ENCODE peak calls at places on chromosomes 13 and 19, in eight cellular contexts. O is Caco-2; U is HCT116; G is cardiac muscle cell; H is uterus; C is bronchial epithelial cell; K is BJ; B is CD8-positive, alpha-beta T cell. D is an unnamed sample.

GRCh38 chr13:111043575-111043982 is 71.5 kb upstream of the ARHGEF7 start:
- DNase-seq in O (no peak), U (no peak), G (no peak), H (peak; percentile 31), C (no peak), K (no peak), B (no peak), D (no peak)

GRCh38 chr13:114107686-114108081 is 24.7 kb downstream of the RASA3 start:
- DNase-seq in O (no peak), U (no peak), G (no peak), H (peak; percentile 12), C (no peak), K (no peak), B (peak; percentile 5), D (peak; percentile 50)

GRCh38 chr13:32905063-32905863 is 111.0 kb upstream of the KL start:
- DNase-seq in O (no peak), U (no peak), G (no peak), H (no peak), C (peak; percentile 66), K (no peak), B (no peak), D (no peak)

GRCh38 chr19:4754248-4754647 is 30.6 kb upstream of the DPP9 start:
- DNase-seq in O (no peak), U (no peak), G (no peak), H (no peak), C (peak; percentile 2), K (no peak), B (no peak), D (no peak)

GRCh38 chr19:16540948-16541347 is 1.3 kb downstream of the CHERP start:
- DNase-seq in O (no peak), U (no peak), G (no peak), H (no peak), C (no peak), K (no peak), B (no peak), D (peak; percentile 1)

GRCh38 chr13:97798836-97799235 is 154.6 kb upstream of the IPO5 start:
- DNase-seq in O (no peak), U (no peak), G (no peak), H (no peak), C (no peak), K (peak; percentile 8), B (no peak), D (no peak)

GRCh38 chr13:51674276-51674675 is 90.0 kb downstream of the WDFY2 start:
- DNase-seq in O (peak; percentile 65), U (peak; percentile 12), G (no peak), H (no peak), C (peak; percentile 95), K (no peak), B (no peak), D (peak; percentile 73)

GRCh38 chr19:56142897-56143434 is 1.9 kb downstream of the ZNF444 start:
- DNase-seq in O (no peak), U (no peak), G (no peak), H (no peak), C (no peak), K (no peak), B (no peak), D (no peak)

GRCh38 chr13:39159393-39159792 is 121.1 kb downstream of the NHLRC3 start:
- DNase-seq in O (no peak), U (no peak), G (no peak), H (no peak), C (peak; percentile 25), K (no peak), B (no peak), D (no peak)

GRCh38 chr19:16899566-16900075 is 10.8 kb downstream of the F2RL3 start:
- DNase-seq in O (peak; percentile 29), U (peak; percentile 35), G (peak; percentile 62), H (no peak), C (peak; percentile 8), K (no peak), B (no peak), D (no peak)

GRCh38 chr13:77740097-77740496 is 42.6 kb downstream of the SLAIN1 start:
- DNase-seq in O (no peak), U (no peak), G (no peak), H (no peak), C (no peak), K (no peak), B (no peak), D (no peak)

GRCh38 chr13:44365008-44365407 is 8.6 kb upstream of the SERP2 start:
- DNase-seq in O (no peak), U (peak; percentile 21), G (no peak), H (no peak), C (peak; percentile 96), K (no peak), B (no peak), D (no peak)

GRCh38 chr13:26619321-26619720 is 61.8 kb downstream of the WASF3 start:
- DNase-seq in O (no peak), U (no peak), G (no peak), H (no peak), C (peak; percentile 49), K (peak; percentile 23), B (no peak), D (no peak)

GRCh38 chr19:40785526-40785925 is 7.5 kb downstream of the RAB4B start:
- DNase-seq in O (no peak), U (no peak), G (no peak), H (no peak), C (no peak), K (no peak), B (no peak), D (no peak)

GRCh38 chr13:111900390-111901180 is 166.4 kb upstream of the SOX1 start:
- DNase-seq in O (no peak), U (no peak), G (no peak), H (no peak), C (no peak), K (no peak), B (no peak), D (no peak)

GRCh38 chr19:28887920-28888618 is 324.9 kb downstream of the UQCRFS1 start:
- DNase-seq in O (no peak), U (no peak), G (peak; percentile 78), H (no peak), C (no peak), K (no peak), B (no peak), D (peak; percentile 88)

GRCh38 chr13:27339299-27339698 is 68.7 kb downstream of the RASL11A start:
- DNase-seq in O (peak; percentile 64), U (peak; percentile 78), G (peak; percentile 54), H (no peak), C (peak; percentile 56), K (no peak), B (peak; percentile 46), D (no peak)

GRCh38 chr13:113641426-113641825 is 16.6 kb downstream of the ATP4B start:
- DNase-seq in O (no peak), U (no peak), G (no peak), H (no peak), C (no peak), K (no peak), B (no peak), D (no peak)

GRCh38 chr13:107743523-107743922 is 471.8 kb downstream of the LIG4 start:
- DNase-seq in O (no peak), U (no peak), G (no peak), H (no peak), C (no peak), K (no peak), B (no peak), D (no peak)

GRCh38 chr13:40026741-40027140 is 371.3 kb downstream of the COG6 start:
- DNase-seq in O (no peak), U (no peak), G (no peak), H (no peak), C (no peak), K (no peak), B (no peak), D (no peak)

DNA sequence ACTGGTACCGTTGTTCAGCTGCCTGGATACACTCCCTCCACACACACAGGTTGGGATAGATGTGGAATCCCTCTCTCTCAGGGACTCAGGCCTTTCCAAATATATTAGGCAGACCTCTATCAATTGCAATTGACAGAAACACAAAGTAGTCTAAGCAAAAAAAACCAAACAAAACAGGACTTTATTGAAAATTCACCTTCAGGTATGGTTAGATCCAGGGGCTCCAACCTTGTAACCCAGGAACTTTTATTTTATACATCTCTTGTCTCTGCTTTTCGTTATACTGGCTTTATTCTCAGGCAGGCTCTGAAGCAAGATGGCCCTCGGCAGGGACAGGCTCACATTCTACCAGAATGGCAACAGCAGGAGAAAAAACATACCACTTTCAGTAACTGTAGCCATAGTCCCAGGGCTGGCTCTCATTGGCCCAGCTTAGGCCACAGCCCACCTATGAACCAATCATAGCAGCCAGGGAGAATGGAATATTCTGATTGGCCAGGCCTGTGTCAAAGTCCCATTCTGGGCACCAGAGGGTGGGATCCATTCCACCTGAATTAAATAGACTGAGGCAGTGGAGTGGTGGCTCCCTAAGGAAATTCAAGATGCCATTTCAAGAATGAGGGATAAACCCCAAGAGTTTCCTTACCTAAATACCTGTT is 13.1 kb upstream of the CEACAM19 start:
- DNase-seq in O (no peak), U (no peak), G (no peak), H (no peak), C (no peak), K (no peak), B (no peak), D (no peak)
- H3K36me3 ChIP-seq in O (peaks cover 33% of the 10 kb centered on the region), U (peaks cover 90% of the 10 kb centered on the region), G (peaks cover 34% of the 10 kb centered on the region), H (no peaks in the 10 kb centered on the region), C (peaks cover 40% of the 10 kb centered on the region), K (peaks cover 44% of the 10 kb centered on the region), B (no peaks in the 10 kb centered on the region), D (peaks cover 97% of the 10 kb centered on the region)

GRCh38 chr19:7625763-7626372 is 3.5 kb downstream of the XAB2 start:
- DNase-seq in O (no peak), U (no peak), G (no peak), H (no peak), C (no peak), K (no peak), B (no peak), D (no peak)
- H3K36me3 ChIP-seq in O (no peaks in the 10 kb centered on the region), U (peaks cover 30% of the 10 kb centered on the region), G (peaks cover 14% of the 10 kb centered on the region), H (no peaks in the 10 kb centered on the region), C (peaks cover 37% of the 10 kb centered on the region), K (peaks cover 20% of the 10 kb centered on the region), B (peaks cover 55% of the 10 kb centered on the region), D (peaks cover 66% of the 10 kb centered on the region)

DNA sequence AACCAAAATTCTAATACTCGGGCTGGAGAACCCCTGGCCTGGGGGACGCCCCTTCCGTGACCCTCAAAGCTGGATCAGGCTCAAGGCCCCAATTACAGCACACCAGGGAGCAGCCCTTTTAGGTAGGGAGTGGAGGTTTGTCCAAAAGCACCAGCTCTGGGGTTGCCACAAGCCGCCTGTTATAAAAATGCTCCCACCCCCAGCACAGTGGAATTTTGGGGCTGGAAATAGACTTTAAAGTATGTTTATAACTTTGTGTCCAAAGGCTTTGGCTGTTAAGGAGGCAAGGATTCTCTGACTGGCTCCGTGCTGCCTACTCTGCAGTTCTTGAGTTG is 564 bp upstream of the GMIP start:
- DNase-seq in O (no peak), U (no peak), G (no peak), H (no peak), C (no peak), K (no peak), B (no peak), D (no peak)
- H3K36me3 ChIP-seq in O (no peaks in the 10 kb centered on the region), U (peaks cover 22% of the 10 kb centered on the region), G (peaks cover 20% of the 10 kb centered on the region), H (no peaks in the 10 kb centered on the region), C (peaks cover 20% of the 10 kb centered on the region), K (peaks cover 22% of the 10 kb centered on the region), B (peaks cover 30% of the 10 kb centered on the region), D (no peaks in the 10 kb centered on the region)

DNA sequence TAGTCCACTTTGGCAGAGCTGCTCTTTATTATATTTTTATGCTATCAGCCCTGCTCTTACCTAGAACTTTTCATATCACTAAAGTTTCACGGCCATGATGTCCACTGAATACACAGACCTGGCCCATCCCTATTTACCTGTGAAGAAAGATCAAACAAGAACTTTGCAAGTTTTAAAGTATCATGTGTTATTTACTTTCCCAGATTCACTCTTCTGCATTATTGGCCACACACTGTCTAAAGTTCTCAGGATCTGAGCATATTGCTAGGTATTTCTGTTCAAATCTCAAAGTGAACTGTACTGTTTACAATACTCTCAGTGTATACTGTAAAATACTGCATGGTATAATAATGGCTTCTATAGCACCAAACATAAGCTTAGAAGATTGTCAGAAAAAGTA is 405.2 kb downstream of the KLF12 start:
- DNase-seq in O (no peak), U (no peak), G (no peak), H (no peak), C (no peak), K (no peak), B (no peak), D (no peak)
- H3K36me3 ChIP-seq in O (no peaks in the 10 kb centered on the region), U (no peaks in the 10 kb centered on the region), G (no peaks in the 10 kb centered on the region), H (no peaks in the 10 kb centered on the region), C (no peaks in the 10 kb centered on the region), K (no peaks in the 10 kb centered on the region), B (no peaks in the 10 kb centered on the region), D (no peaks in the 10 kb centered on the region)